ENCODE peak calls at places on chromosome 6, in five cellular contexts. Y is epithelial cell of esophagus, F is cardiac fibroblast, N is omental fat pad, I is progenitor cell of endocrine pancreas. Z is an unnamed sample.

GRCh38 chr6:11388983-11389944 is 148.3 kb upstream of the TMEM170B start:
- DNase-seq in F (no peak), I (no peak), Y (no peak), N (no peak), Z (no peak)

GRCh38 chr6:36852481-36853147 is 13.4 kb upstream of the CPNE5 start:
- DNase-seq in N (no peak), F (peak), I (no peak), Y (peak), Z (no peak)

GRCh38 chr6:43378631-43379030 is 9.2 kb upstream of the ZNF318 start:
- DNase-seq in N (no peak), I (no peak), F (no peak), Y (no peak), Z (no peak)

GRCh38 chr6:46848684-46849360 is 55.6 kb downstream of the MEP1A start:
- DNase-seq in I (peak), F (peak), Y (peak), N (peak), Z (peak)

GRCh38 chr6:6686748-6687601 is 98.5 kb downstream of the LY86 start:
- DNase-seq in N (peak), I (peak), Y (peak), F (peak), Z (no peak)

GRCh38 chr6:93272201-93272600 is 147.2 kb downstream of the EPHA7 start:
- DNase-seq in I (no peak), F (no peak), Y (no peak), N (no peak), Z (no peak)

GRCh38 chr6:35719830-35720733 is 16.8 kb upstream of the ARMC12 start:
- DNase-seq in I (no peak), N (no peak), Y (peak), F (peak), Z (no peak)

GRCh38 chr6:83019741-83020140 is 45.9 kb downstream of the UBE3D start:
- DNase-seq in F (no peak), N (no peak), Y (no peak), I (no peak), Z (no peak)

GRCh38 chr6:161414800-161415199 is 140.9 kb upstream of the AGPAT4 start:
- DNase-seq in Y (no peak), F (no peak), I (no peak), N (no peak), Z (no peak)

GRCh38 chr6:129059650-129060049 is 176.7 kb downstream of the LAMA2 start:
- DNase-seq in F (no peak), N (no peak), Y (no peak), I (no peak), Z (no peak)

GRCh38 chr6:54847799-54848597 is 1.4 kb downstream of the FAM83B start:
- DNase-seq in I (no peak), Y (peak), F (peak), N (no peak), Z (no peak)

GRCh38 chr6:38273325-38273724 is 366.4 kb downstream of the BTBD9 start:
- DNase-seq in F (no peak), I (no peak), Y (no peak), N (no peak), Z (no peak)

GRCh38 chr6:51655517-51655916 is 431.9 kb downstream of the PKHD1 start:
- DNase-seq in N (no peak), Y (peak), I (no peak), F (no peak), Z (no peak)

GRCh38 chr6:35031611-35032529 is 109.3 kb downstream of the TCP11 start:
- DNase-seq in F (no peak), Y (peak), N (no peak), I (no peak), Z (no peak)

GRCh38 chr6:26187981-26188635 is 100.9 kb downstream of the HFE start:
- DNase-seq in Y (peak), F (peak), N (no peak), I (no peak), Z (no peak)

GRCh38 chr6:360791-361373 is 30.7 kb upstream of the IRF4 start:
- DNase-seq in I (no peak), N (no peak), F (no peak), Y (no peak), Z (no peak)

GRCh38 chr6:73108949-73109348 is 116.3 kb downstream of the KHDC1L start:
- DNase-seq in N (no peak), Y (no peak), F (no peak), I (no peak), Z (no peak)

GRCh38 chr6:41682056-41682477 is 43.8 kb downstream of the MDFI start:
- DNase-seq in Y (peak), F (peak), N (peak), I (peak), Z (peak)

GRCh38 chr6:70310063-70310694 is 7.3 kb upstream of the COL9A1 start:
- DNase-seq in Y (peak), N (no peak), F (peak), I (no peak), Z (no peak)

GRCh38 chr6:132405143-132405915 is 4.1 kb upstream of the MOXD1 start:
- DNase-seq in I (no peak), Y (peak), N (no peak), F (peak), Z (no peak)

GRCh38 chr6:52493669-52494068 is 73.5 kb downstream of the EFHC1 start:
- DNase-seq in Y (no peak), F (peak), N (no peak), I (no peak), Z (no peak)

GRCh38 chr6:168232989-168233874 is 86.3 kb downstream of the DACT2 start:
- DNase-seq in Y (no peak), F (no peak), I (no peak), N (no peak), Z (no peak)

GRCh38 chr6:168232528-168232927 is 87.0 kb downstream of the DACT2 start:
- DNase-seq in F (no peak), N (no peak), I (no peak), Y (no peak), Z (no peak)

GRCh38 chr6:168232046-168232445 is 87.5 kb downstream of the DACT2 start:
- DNase-seq in N (no peak), Y (no peak), F (no peak), I (no peak), Z (no peak)

GRCh38 chr6:168229368-168229752 is 90.2 kb downstream of the DACT2 start:
- DNase-seq in F (no peak), N (no peak), I (no peak), Y (no peak), Z (no peak)

GRCh38 chr6:168231393-168231957 is 88.1 kb downstream of the DACT2 start:
- DNase-seq in Y (no peak), N (no peak), F (no peak), I (no peak), Z (no peak)
- TF ChIP-seq CTCF in Y (no peak), N (no peak), F (no peak), I (no peak), Z (no peak)

GRCh38 chr6:27809939-27810767 is 102.0 kb downstream of the OR2B2 start:
- DNase-seq in I (no peak), N (peak), Y (peak), F (peak), Z (peak)
- TF ChIP-seq CTCF in I (no peak), N (no peak), Y (peak), F (no peak), Z (no peak)

DNA sequence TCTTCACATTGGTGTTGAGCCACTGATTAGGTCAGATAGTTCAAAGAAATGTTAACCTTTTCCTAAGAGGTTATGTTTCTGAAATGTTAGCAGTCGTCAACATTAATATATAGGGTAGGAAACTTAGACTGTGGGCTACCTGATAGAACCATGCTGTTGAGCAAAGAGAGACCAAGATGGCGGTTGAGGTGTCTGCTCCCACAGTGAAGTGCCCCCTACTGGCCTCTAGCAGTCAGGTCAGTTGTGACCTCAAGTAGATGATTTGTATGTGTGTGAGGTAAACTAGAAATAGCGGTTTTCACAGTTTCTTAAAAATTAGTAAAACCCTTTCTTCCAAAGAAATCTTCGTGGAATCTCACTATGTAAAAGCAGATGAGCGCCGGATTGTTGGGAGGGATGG is 40.3 kb downstream of the MTHFD1L start:
- DNase-seq in Y (no peak), F (peak), N (no peak), I (no peak), Z (no peak)
- TF ChIP-seq CTCF in Y (peak), F (peak), N (no peak), I (peak), Z (peak)

GRCh38 chr6:163241668-163242067 is 172.8 kb upstream of the QKI start:
- DNase-seq in N (no peak), Y (no peak), I (no peak), F (no peak), Z (no peak)

GRCh38 chr6:163239572-163240340 is 174.8 kb upstream of the QKI start:
- DNase-seq in I (no peak), F (no peak), N (no peak), Y (no peak), Z (no peak)

GRCh38 chr6:163240556-163240955 is 174.0 kb upstream of the QKI start:
- DNase-seq in I (no peak), Y (no peak), N (no peak), F (no peak), Z (no peak)

GRCh38 chr6:163243691-163244505 is 170.6 kb upstream of the QKI start:
- DNase-seq in N (no peak), I (no peak), Y (no peak), F (no peak), Z (no peak)

DNA sequence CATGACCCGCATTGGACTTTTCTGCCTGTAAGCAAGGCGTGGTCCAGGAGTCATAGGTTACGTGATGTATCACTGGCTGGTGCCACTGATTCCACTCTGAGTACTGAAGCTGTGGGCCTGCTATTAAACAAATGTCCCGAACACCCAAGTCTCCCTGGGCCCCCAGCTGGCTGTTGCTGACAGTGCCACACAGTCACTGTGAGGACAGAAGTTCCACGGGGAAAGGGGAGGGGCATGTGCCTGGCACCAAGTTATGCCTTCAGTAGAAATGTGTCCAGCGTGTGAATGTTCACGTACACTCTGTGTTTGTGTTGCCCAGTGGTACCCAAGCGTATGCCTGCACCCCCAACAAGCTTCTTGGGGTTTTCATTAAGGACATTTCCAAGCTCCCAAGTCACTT is 171.4 kb upstream of the QKI start:
- DNase-seq in N (no peak), Y (no peak), F (no peak), I (no peak), Z (no peak)
- TF ChIP-seq CTCF in N (no peak), Y (no peak), F (no peak), I (no peak), Z (no peak)

DNA sequence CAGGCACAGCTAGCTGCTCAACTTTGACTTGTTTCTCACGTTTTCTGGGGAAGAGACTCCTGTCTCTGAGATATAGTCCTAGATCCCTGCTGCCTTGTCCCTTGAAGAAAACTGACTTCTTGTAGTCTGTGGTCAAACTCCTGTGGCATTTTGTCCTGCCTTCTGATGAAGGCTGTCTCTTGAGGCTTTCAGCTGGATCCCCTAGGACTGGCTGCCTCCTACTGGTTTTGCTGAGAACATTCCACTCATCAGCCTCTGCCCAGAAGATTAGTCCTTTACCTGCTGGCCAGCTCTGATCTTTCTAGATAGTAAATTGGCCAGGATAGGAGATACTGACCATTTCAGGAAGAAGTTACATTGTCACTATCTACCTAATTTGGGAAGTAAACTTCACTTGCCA is 71.9 kb upstream of the CNR1 start:
- DNase-seq in Y (peak), N (no peak), F (peak), I (peak), Z (no peak)
- TF ChIP-seq CTCF in Y (peak), N (no peak), F (peak), I (peak), Z (peak)

GRCh38 chr6:137806914-137807682 is 60.0 kb upstream of the TNFAIP3 start:
- DNase-seq in N (no peak), Y (no peak), I (no peak), F (no peak), Z (no peak)
- TF ChIP-seq CTCF in N (no peak), Y (no peak), I (no peak), F (no peak), Z (no peak)

GRCh38 chr6:31158863-31159855 is 770 bp downstream of the TCF19 start:
- DNase-seq in Y (peak), I (no peak), F (peak), N (no peak), Z (no peak)
- TF ChIP-seq CTCF in Y (no peak), I (no peak), F (peak), N (no peak), Z (no peak)

GRCh38 chr6:5606546-5606945 is 345.2 kb downstream of the FARS2 start:
- DNase-seq in N (no peak), F (no peak), I (no peak), Y (no peak), Z (no peak)

DNA sequence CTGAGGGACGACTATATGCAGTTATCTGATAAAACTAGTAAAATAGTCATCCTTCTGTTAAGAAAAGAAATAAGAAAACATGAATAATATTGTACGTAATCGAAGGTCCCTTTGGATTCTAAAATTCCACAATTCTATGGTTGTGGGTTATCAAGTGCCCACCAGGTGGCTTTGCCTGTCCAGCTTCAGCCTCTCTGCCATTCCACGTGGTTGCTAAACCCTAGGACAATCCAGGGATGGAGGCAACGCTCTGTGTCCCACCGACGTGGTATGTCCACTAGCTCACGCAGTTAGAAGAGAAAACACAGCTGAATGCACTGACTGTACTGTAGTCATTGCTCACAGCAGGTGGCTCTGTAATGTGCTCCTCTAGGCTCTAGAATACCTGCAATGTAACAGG is 349.3 kb downstream of the FARS2 start:
- DNase-seq in Y (no peak), I (no peak), N (no peak), F (no peak), Z (no peak)
- TF ChIP-seq CTCF in Y (no peak), I (peak), N (no peak), F (no peak), Z (no peak)

GRCh38 chr6:28618889-28619555 is 93.3 kb downstream of the GPX5 start:
- DNase-seq in F (no peak), N (no peak), I (no peak), Y (no peak), Z (no peak)

GRCh38 chr6:28615616-28615954 is 89.9 kb downstream of the GPX5 start:
- DNase-seq in I (no peak), Y (no peak), F (no peak), N (no peak), Z (no peak)

GRCh38 chr6:28615955-28616747 is 90.5 kb downstream of the GPX5 start:
- DNase-seq in Y (no peak), N (no peak), I (no peak), F (no peak), Z (no peak)
- TF ChIP-seq CTCF in Y (no peak), N (no peak), I (no peak), F (no peak), Z (no peak)

GRCh38 chr6:123398072-123398471 is 238.7 kb downstream of the TRDN start:
- DNase-seq in I (no peak), Y (no peak), F (no peak), N (no peak), Z (no peak)

DNA sequence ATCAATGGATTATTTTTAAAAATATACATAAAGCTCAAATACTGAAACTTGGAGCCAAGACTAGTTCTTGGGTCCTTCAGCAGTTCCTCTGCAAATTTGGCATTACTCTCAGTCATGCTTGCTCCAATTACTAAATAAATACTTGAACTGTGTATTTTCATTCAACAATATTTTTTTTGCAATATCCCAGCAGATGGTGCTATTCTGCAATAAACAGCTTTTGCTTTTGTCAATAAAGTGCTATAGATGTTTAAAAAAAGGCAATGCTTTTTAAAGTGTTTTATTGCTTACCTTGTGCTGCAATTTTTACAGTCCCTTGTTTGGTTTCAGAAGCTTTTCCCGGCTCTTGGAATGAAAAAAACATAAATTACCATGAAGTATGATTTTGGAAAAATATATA is 243.4 kb downstream of the TRDN start:
- DNase-seq in F (peak), I (no peak), N (no peak), Y (peak), Z (no peak)
- TF ChIP-seq CTCF in F (no peak), I (peak), N (no peak), Y (no peak), Z (peak)